ENCODE peak calls at places on chromosomes 2 and 18, in seven cellular contexts. G is stimulated activated CD8-positive, alpha-beta memory T cell treated with anti-CD3 and anti-CD28 coated beads, Interleukin-4, amount 100 ng/mL, for 4 hours; E is brain microvascular endothelial cell; R is amniotic stem cell; I is AG09319; M is left cardiac atrium; K is HCT116. C is an unnamed sample.

GRCh38 chr2:76953733-76954347 is 568.3 kb downstream of the LRRTM4 start:
- DNase-seq in G (no peak), E (peak), R (no peak), I (no peak), M (no peak), K (no peak), C (peak)

GRCh38 chr2:70084973-70085710 is 2.1 kb upstream of the PCBP1 start:
- DNase-seq in G (peak), E (no peak), R (no peak), I (no peak), M (no peak), K (peak), C (no peak)

GRCh38 chr2:202757339-202757738 is 114.2 kb downstream of the ICA1L start:
- DNase-seq in G (no peak), E (no peak), R (no peak), I (no peak), M (no peak), K (no peak), C (no peak)

GRCh38 chr2:80363951-80364350 is 59.4 kb upstream of the LRRTM1 start:
- DNase-seq in G (no peak), E (no peak), R (no peak), I (no peak), M (no peak), K (no peak), C (no peak)

GRCh38 chr2:10003206-10004125 is 39.9 kb upstream of the KLF11 start:
- DNase-seq in G (no peak), E (no peak), R (no peak), I (no peak), M (no peak), K (no peak), C (no peak)

GRCh38 chr2:11750422-11750821 is 4.0 kb downstream of the LPIN1 start:
- DNase-seq in G (no peak), E (no peak), R (no peak), I (no peak), M (no peak), K (no peak), C (no peak)

GRCh38 chr2:139217641-139218040 is 437.5 kb upstream of the NXPH2 start:
- DNase-seq in G (no peak), E (no peak), R (no peak), I (no peak), M (no peak), K (no peak), C (no peak)

GRCh38 chr2:109513749-109514588 is 99.8 kb downstream of the SEPTIN10 start:
- DNase-seq in G (no peak), E (peak), R (peak), I (peak), M (no peak), K (no peak), C (peak)

GRCh38 chr18:77038182-77038581 is 94.4 kb downstream of the MBP start:
- DNase-seq in G (no peak), E (no peak), R (no peak), I (no peak), M (no peak), K (no peak), C (no peak)

GRCh38 chr2:40128796-40129195 is 323.1 kb downstream of the SLC8A1 start:
- DNase-seq in G (no peak), E (no peak), R (no peak), I (no peak), M (no peak), K (no peak), C (no peak)

GRCh38 chr2:107108556-107108955 is 222.6 kb upstream of the ST6GAL2 start:
- DNase-seq in G (no peak), E (peak), R (peak), I (no peak), M (no peak), K (no peak), C (peak)

GRCh38 chr2:202024871-202025270 is 8.8 kb upstream of the FZD7 start:
- DNase-seq in G (no peak), E (no peak), R (no peak), I (no peak), M (no peak), K (no peak), C (no peak)

GRCh38 chr2:36371963-36372391 is 16.4 kb downstream of the CRIM1 start:
- DNase-seq in G (no peak), E (no peak), R (no peak), I (peak), M (no peak), K (no peak), C (peak)

GRCh38 chr2:15242936-15243461 is 318.1 kb downstream of the NBAS start:
- DNase-seq in G (no peak), E (no peak), R (no peak), I (no peak), M (no peak), K (no peak), C (peak)

GRCh38 chr2:73981081-73981968 is 3.4 kb upstream of the TET3 start:
- DNase-seq in G (no peak), E (peak), R (no peak), I (no peak), M (peak), K (peak), C (peak)

GRCh38 chr2:43792653-43793052 is 18.8 kb downstream of the DYNC2LI1 start:
- DNase-seq in G (no peak), E (no peak), R (no peak), I (no peak), M (no peak), K (no peak), C (no peak)

GRCh38 chr2:106193491-106193976 is 567 bp downstream of the UXS1 start:
- DNase-seq in G (no peak), E (no peak), R (no peak), I (no peak), M (peak), K (no peak), C (peak)

GRCh38 chr2:163395602-163396001 is 340.2 kb downstream of the FIGN start:
- DNase-seq in G (no peak), E (no peak), R (no peak), I (no peak), M (no peak), K (no peak), C (no peak)

GRCh38 chr2:65039640-65040039 is 16.6 kb upstream of the CEP68 start:
- DNase-seq in G (no peak), E (no peak), R (no peak), I (no peak), M (no peak), K (no peak), C (no peak)

GRCh38 chr2:54482725-54483124 is 26.6 kb downstream of the SPTBN1 start:
- DNase-seq in G (no peak), E (peak), R (peak), I (peak), M (peak), K (peak), C (peak)

GRCh38 chr2:10333247-10333613 is 30.5 kb downstream of the HPCAL1 start:
- DNase-seq in G (no peak), E (no peak), R (no peak), I (no peak), M (no peak), K (no peak), C (no peak)

GRCh38 chr2:25340340-25340886 is 1.3 kb downstream of the DNMT3A start:
- DNase-seq in G (no peak), E (no peak), R (no peak), I (no peak), M (peak), K (no peak), C (no peak)

GRCh38 chr18:644395-645004 is 13.0 kb upstream of the TYMS start:
- DNase-seq in G (no peak), E (no peak), R (no peak), I (no peak), M (no peak), K (no peak), C (no peak)

GRCh38 chr2:72883356-72883962 is 3.7 kb upstream of the SPR start:
- DNase-seq in G (no peak), E (peak), R (no peak), I (no peak), M (no peak), K (no peak), C (no peak)

GRCh38 chr2:28527196-28527595 is 31.3 kb downstream of the PLB1 start:
- DNase-seq in G (no peak), E (no peak), R (no peak), I (no peak), M (no peak), K (no peak), C (no peak)

GRCh38 chr2:45951025-45951737 is 299.7 kb downstream of the PRKCE start:
- DNase-seq in G (no peak), E (no peak), R (no peak), I (no peak), M (no peak), K (no peak), C (no peak)

GRCh38 chr2:219344756-219345458 is 12.4 kb upstream of the RESP18 start:
- DNase-seq in G (no peak), E (peak), R (no peak), I (no peak), M (peak), K (no peak), C (peak)

GRCh38 chr2:68726608-68727367 is 7.8 kb upstream of the ARHGAP25 start:
- DNase-seq in G (peak), E (no peak), R (no peak), I (no peak), M (no peak), K (no peak), C (peak)

GRCh38 chr2:75751360-75751759 is 40.6 kb upstream of the GCFC2 start:
- DNase-seq in G (no peak), E (no peak), R (no peak), I (no peak), M (no peak), K (no peak), C (no peak)

GRCh38 chr2:28433935-28434599 is 41.4 kb downstream of the FOSL2 start:
- DNase-seq in G (no peak), E (no peak), R (no peak), I (no peak), M (no peak), K (no peak), C (no peak)

GRCh38 chr18:11872479-11873136 is 21.4 kb downstream of the CHMP1B start:
- DNase-seq in G (no peak), E (no peak), R (no peak), I (no peak), M (no peak), K (peak), C (peak)

GRCh38 chr18:77145364-77145901 is 12.8 kb upstream of the MBP start:
- DNase-seq in G (no peak), E (no peak), R (no peak), I (no peak), M (no peak), K (no peak), C (no peak)

GRCh38 chr2:241188386-241189092 is at the start of gene ANO7:
- DNase-seq in G (no peak), E (no peak), R (no peak), I (no peak), M (no peak), K (no peak), C (no peak)

GRCh38 chr18:66819235-66819634 is 215.3 kb upstream of the CDH19 start:
- DNase-seq in G (no peak), E (no peak), R (no peak), I (no peak), M (no peak), K (no peak), C (no peak)

GRCh38 chr2:241064802-241065354 is 37.2 kb downstream of the MTERF4 start:
- DNase-seq in G (no peak), E (no peak), R (no peak), I (no peak), M (no peak), K (no peak), C (no peak)

GRCh38 chr18:78979682-78980278 is at the start of gene SALL3:
- DNase-seq in G (no peak), E (no peak), R (no peak), I (no peak), M (no peak), K (no peak), C (peak)

GRCh38 chr2:197309369-197310231 is 980 bp downstream of the ANKRD44 start:
- DNase-seq in G (no peak), E (no peak), R (no peak), I (no peak), M (peak), K (no peak), C (peak)

C was measured in Daoy.